ENCODE peak calls at places on chromosome 1, in four cellular contexts. R is heart right ventricle, Z is neural crest cell, E is HepG2. V is an unnamed sample.

GRCh38 chr1:109677459-109677858 is 9.6 kb downstream of the GSTM2 start:
- DNase-seq in R (no peak), Z (no peak), E (no peak), V (no peak)

GRCh38 chr1:231240531-231240882 is 505 bp upstream of the GNPAT start:
- DNase-seq in R (no peak), Z (no peak), E (no peak), V (no peak)

GRCh38 chr1:150567717-150568561 is 11.5 kb downstream of the MCL1 start:
- DNase-seq in R (peak), Z (peak), E (peak), V (peak)

GRCh38 chr1:244751271-244751895 is 84.1 kb upstream of the COX20 start:
- DNase-seq in R (no peak), Z (no peak), E (no peak), V (no peak)

GRCh38 chr1:67618285-67619018 is 66.5 kb upstream of the GADD45A start:
- DNase-seq in R (peak), Z (no peak), E (no peak), V (no peak)

GRCh38 chr1:66723985-66724384 is 28.3 kb upstream of the DYNLT5 start:
- DNase-seq in R (no peak), Z (no peak), E (no peak), V (no peak)

GRCh38 chr1:151892190-151892589 is 17.1 kb downstream of the THEM4 start:
- DNase-seq in R (no peak), Z (no peak), E (no peak), V (no peak)

GRCh38 chr1:41840592-41841246 is 78.0 kb downstream of the HIVEP3 start:
- DNase-seq in R (peak), Z (no peak), E (no peak), V (no peak)

GRCh38 chr1:109248797-109249629 is at the start of gene CELSR2:
- DNase-seq in R (no peak), Z (peak), E (peak), V (peak)

GRCh38 chr1:20142001-20142710 is 3.0 kb downstream of the PLA2G2F start:
- DNase-seq in R (no peak), Z (no peak), E (no peak), V (no peak)

GRCh38 chr1:43861337-43861736 is 72.3 kb upstream of the ARTN start:
- DNase-seq in R (no peak), Z (no peak), E (no peak), V (no peak)

GRCh38 chr1:210598135-210598652 is 269.5 kb downstream of the HHAT start:
- DNase-seq in R (peak), Z (no peak), E (peak), V (no peak)